ENCODE peak calls at places on chromosomes 11 and 22, in six cellular contexts. One of them, this sample, is unnamed.
A peak's percentile ranks its signal among the peaks of the same experiment; 100 is the strongest.

GRCh38 chr11:843818-844692 is 1.4 kb downstream of the TSPAN4 start:
- DNase-seq in body of pancreas: peak; percentile 91
- DNase-seq in tibial artery: peak; percentile 98
- DNase-seq in IMR-90: peak; percentile 90
- DNase-seq in esophagus squamous epithelium: no peak
- DNase-seq in HepG2: peak; percentile 89
- DNase-seq in this sample: peak; percentile 92

GRCh38 chr22:22590136-22590891 is 31.2 kb upstream of the PRAME start:
- DNase-seq in body of pancreas: no peak
- DNase-seq in tibial artery: no peak
- DNase-seq in IMR-90: no peak
- DNase-seq in esophagus squamous epithelium: no peak
- DNase-seq in HepG2: no peak
- DNase-seq in this sample: no peak

GRCh38 chr22:32649515-32650200 is 151.8 kb upstream of the TIMP3 start:
- DNase-seq in body of pancreas: peak; percentile 31
- DNase-seq in tibial artery: peak; percentile 76
- DNase-seq in IMR-90: peak; percentile 81
- DNase-seq in esophagus squamous epithelium: no peak
- DNase-seq in HepG2: no peak
- DNase-seq in this sample: no peak

GRCh38 chr11:44277097-44278090 is 32.5 kb downstream of the ALX4 start:
- DNase-seq in body of pancreas: no peak
- DNase-seq in tibial artery: peak; percentile 53
- DNase-seq in IMR-90: no peak
- DNase-seq in esophagus squamous epithelium: no peak
- DNase-seq in HepG2: no peak
- DNase-seq in this sample: no peak

GRCh38 chr11:14213006-14213405 is 146.0 kb downstream of the RRAS2 start:
- DNase-seq in body of pancreas: no peak
- DNase-seq in tibial artery: no peak
- DNase-seq in IMR-90: no peak
- DNase-seq in esophagus squamous epithelium: no peak
- DNase-seq in HepG2: no peak
- DNase-seq in this sample: no peak

GRCh38 chr11:106241601-106242257 is 164.3 kb downstream of the AASDHPPT start:
- DNase-seq in body of pancreas: no peak
- DNase-seq in tibial artery: no peak
- DNase-seq in IMR-90: no peak
- DNase-seq in esophagus squamous epithelium: no peak
- DNase-seq in HepG2: no peak
- DNase-seq in this sample: no peak

GRCh38 chr22:50490531-50491308 is 4.1 kb downstream of the MIOX start:
- DNase-seq in body of pancreas: no peak
- DNase-seq in tibial artery: no peak
- DNase-seq in IMR-90: no peak
- DNase-seq in esophagus squamous epithelium: no peak
- DNase-seq in HepG2: no peak
- DNase-seq in this sample: no peak

GRCh38 chr22:24008022-24008283 is 2.7 kb upstream of the GSTT4 start:
- DNase-seq in body of pancreas: no peak
- DNase-seq in tibial artery: no peak
- DNase-seq in IMR-90: no peak
- DNase-seq in esophagus squamous epithelium: no peak
- DNase-seq in HepG2: no peak
- DNase-seq in this sample: no peak

GRCh38 chr11:119531623-119532022 is 108.7 kb upstream of the THY1 start:
- DNase-seq in body of pancreas: no peak
- DNase-seq in tibial artery: peak; percentile 39
- DNase-seq in IMR-90: no peak
- DNase-seq in esophagus squamous epithelium: no peak
- DNase-seq in HepG2: no peak
- DNase-seq in this sample: no peak

GRCh38 chr22:31870890-31871289 is 73.4 kb upstream of the YWHAH start:
- DNase-seq in body of pancreas: peak; percentile 37
- DNase-seq in tibial artery: no peak
- DNase-seq in IMR-90: peak; percentile 83
- DNase-seq in esophagus squamous epithelium: no peak
- DNase-seq in HepG2: no peak
- DNase-seq in this sample: peak; percentile 61

GRCh38 chr22:37604875-37605274 is 3.8 kb upstream of the GGA1 start:
- DNase-seq in body of pancreas: no peak
- DNase-seq in tibial artery: no peak
- DNase-seq in IMR-90: no peak
- DNase-seq in esophagus squamous epithelium: no peak
- DNase-seq in HepG2: no peak
- DNase-seq in this sample: no peak

GRCh38 chr11:8206251-8207079 is 37.6 kb upstream of the RIC3 start:
- DNase-seq in body of pancreas: peak; percentile 65
- DNase-seq in tibial artery: no peak
- DNase-seq in IMR-90: no peak
- DNase-seq in esophagus squamous epithelium: no peak
- DNase-seq in HepG2: no peak
- DNase-seq in this sample: no peak

GRCh38 chr11:125242141-125242780 is 77.7 kb downstream of the PKNOX2 start:
- DNase-seq in body of pancreas: no peak
- DNase-seq in tibial artery: peak; percentile 46
- DNase-seq in IMR-90: no peak
- DNase-seq in esophagus squamous epithelium: no peak
- DNase-seq in HepG2: no peak
- DNase-seq in this sample: no peak

GRCh38 chr11:3822312-3822711 is 14.0 kb downstream of the PGAP2 start:
- DNase-seq in body of pancreas: no peak
- DNase-seq in tibial artery: no peak
- DNase-seq in IMR-90: no peak
- DNase-seq in esophagus squamous epithelium: no peak
- DNase-seq in HepG2: no peak
- DNase-seq in this sample: no peak

GRCh38 chr11:78715639-78716311 is 141.1 kb upstream of the NARS2 start:
- DNase-seq in body of pancreas: peak; percentile 51
- DNase-seq in tibial artery: peak; percentile 73
- DNase-seq in IMR-90: peak; percentile 91
- DNase-seq in esophagus squamous epithelium: no peak
- DNase-seq in HepG2: peak; percentile 57
- DNase-seq in this sample: no peak

GRCh38 chr11:110984147-110984546 is 261.4 kb upstream of the POU2AF2 start:
- DNase-seq in body of pancreas: no peak
- DNase-seq in tibial artery: no peak
- DNase-seq in IMR-90: peak; percentile 81
- DNase-seq in esophagus squamous epithelium: no peak
- DNase-seq in HepG2: no peak
- DNase-seq in this sample: no peak

GRCh38 chr11:74019860-74020259 is 11.0 kb upstream of the UCP3 start:
- DNase-seq in body of pancreas: no peak
- DNase-seq in tibial artery: no peak
- DNase-seq in IMR-90: peak; percentile 24
- DNase-seq in esophagus squamous epithelium: no peak
- DNase-seq in HepG2: no peak
- DNase-seq in this sample: no peak

GRCh38 chr11:114058871-114059277 is 637 bp upstream of the ZBTB16 start:
- DNase-seq in body of pancreas: no peak
- DNase-seq in tibial artery: peak; percentile 78
- DNase-seq in IMR-90: no peak
- DNase-seq in esophagus squamous epithelium: no peak
- DNase-seq in HepG2: no peak
- DNase-seq in this sample: no peak

GRCh38 chr22:38017272-38017920 is 33.0 kb upstream of the SOX10 start:
- DNase-seq in body of pancreas: peak; percentile 79
- DNase-seq in tibial artery: peak; percentile 88
- DNase-seq in IMR-90: peak; percentile 52
- DNase-seq in esophagus squamous epithelium: no peak
- DNase-seq in HepG2: no peak
- DNase-seq in this sample: no peak

GRCh38 chr11:7611411-7611810 is 61.9 kb downstream of the CYB5R2 start:
- DNase-seq in body of pancreas: no peak
- DNase-seq in tibial artery: no peak
- DNase-seq in IMR-90: peak; percentile 4
- DNase-seq in esophagus squamous epithelium: no peak
- DNase-seq in HepG2: no peak
- DNase-seq in this sample: no peak

GRCh38 chr11:26025680-26026079 is 306.2 kb upstream of the ANO3 start:
- DNase-seq in body of pancreas: no peak
- DNase-seq in tibial artery: no peak
- DNase-seq in IMR-90: peak; percentile 3
- DNase-seq in esophagus squamous epithelium: no peak
- DNase-seq in HepG2: no peak
- DNase-seq in this sample: no peak

GRCh38 chr22:19998991-19999820 is 17.4 kb downstream of the ARVCF start:
- DNase-seq in body of pancreas: no peak
- DNase-seq in tibial artery: peak; percentile 65
- DNase-seq in IMR-90: no peak
- DNase-seq in esophagus squamous epithelium: no peak
- DNase-seq in HepG2: no peak
- DNase-seq in this sample: no peak
- TF ChIP-seq CTCF in body of pancreas: no peak
- TF ChIP-seq CTCF in tibial artery: no peak
- TF ChIP-seq CTCF in IMR-90: no peak
- TF ChIP-seq CTCF in esophagus squamous epithelium: no peak
- TF ChIP-seq CTCF in HepG2: no peak
- TF ChIP-seq CTCF in this sample: no peak

DNA sequence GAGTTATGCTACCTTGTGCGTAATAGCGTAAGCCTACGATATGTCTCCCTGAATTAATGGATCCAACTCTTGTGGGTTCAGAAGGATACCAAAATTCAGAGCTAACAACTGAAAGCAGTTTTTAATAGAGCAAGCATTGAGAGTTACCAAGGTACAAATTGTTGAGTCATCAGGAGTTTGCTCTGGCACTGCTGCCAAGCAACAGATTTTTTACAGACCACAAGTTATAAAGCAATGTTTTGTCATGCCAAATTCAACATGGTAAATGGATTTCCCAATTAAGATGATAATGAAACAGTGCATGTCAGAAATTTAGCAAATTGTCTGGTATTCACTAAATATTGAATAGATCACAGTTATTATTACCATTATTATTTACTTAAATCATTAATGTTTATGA is 295.6 kb downstream of the NELL1 start:
- DNase-seq in body of pancreas: no peak
- DNase-seq in tibial artery: no peak
- DNase-seq in IMR-90: no peak
- DNase-seq in esophagus squamous epithelium: no peak
- DNase-seq in HepG2: no peak
- DNase-seq in this sample: no peak
- H3K4me3 ChIP-seq in body of pancreas: no peak overlapping the region
- H3K4me3 ChIP-seq in tibial artery: no peak overlapping the region
- H3K4me3 ChIP-seq in IMR-90: no peak overlapping the region
- H3K4me3 ChIP-seq in esophagus squamous epithelium: no peak overlapping the region
- H3K4me3 ChIP-seq in HepG2: no peak overlapping the region
- H3K4me3 ChIP-seq in this sample: no peak overlapping the region

DNA sequence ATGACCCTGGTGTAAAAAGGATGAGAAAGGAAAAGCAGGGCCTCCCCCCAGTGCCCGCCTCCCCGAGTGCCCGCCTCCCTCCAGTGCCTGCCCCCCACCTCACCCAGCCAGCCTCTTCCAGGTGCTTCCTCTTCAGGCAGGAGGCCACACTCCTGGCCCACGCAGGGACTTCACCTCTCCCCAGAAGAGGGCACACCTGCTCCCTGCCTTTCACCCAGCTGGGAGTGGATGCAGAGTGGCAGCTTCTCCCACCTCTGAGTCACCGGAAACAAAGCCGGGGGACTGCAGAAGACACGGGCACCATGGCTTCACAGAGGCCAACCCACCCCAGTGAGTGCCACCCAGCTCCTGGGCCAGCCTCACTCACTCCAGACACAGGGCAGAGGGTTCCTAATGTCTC is 16.1 kb downstream of the CPT1A start:
- DNase-seq in body of pancreas: peak; percentile 66
- DNase-seq in tibial artery: no peak
- DNase-seq in IMR-90: no peak
- DNase-seq in esophagus squamous epithelium: no peak
- DNase-seq in HepG2: peak; percentile 58
- DNase-seq in this sample: no peak
- TF ChIP-seq CTCF in body of pancreas: peak; percentile 43
- TF ChIP-seq CTCF in tibial artery: no peak
- TF ChIP-seq CTCF in IMR-90: peak; percentile 7
- TF ChIP-seq CTCF in esophagus squamous epithelium: no peak
- TF ChIP-seq CTCF in HepG2: peak; percentile 81
- TF ChIP-seq CTCF in this sample: peak; percentile 8

GRCh38 chr22:36365020-36365411 is 22.8 kb downstream of the MYH9 start:
- DNase-seq in body of pancreas: peak; percentile 68
- DNase-seq in tibial artery: peak; percentile 93
- DNase-seq in IMR-90: peak; percentile 99
- DNase-seq in esophagus squamous epithelium: no peak
- DNase-seq in HepG2: no peak
- DNase-seq in this sample: peak; percentile 71

GRCh38 chr22:36368359-36368983 is 19.3 kb downstream of the MYH9 start:
- DNase-seq in body of pancreas: no peak
- DNase-seq in tibial artery: no peak
- DNase-seq in IMR-90: peak; percentile 78
- DNase-seq in esophagus squamous epithelium: no peak
- DNase-seq in HepG2: peak; percentile 72
- DNase-seq in this sample: no peak

GRCh38 chr22:36366291-36366708 is 21.5 kb downstream of the MYH9 start:
- DNase-seq in body of pancreas: no peak
- DNase-seq in tibial artery: peak; percentile 90
- DNase-seq in IMR-90: peak; percentile 68
- DNase-seq in esophagus squamous epithelium: no peak
- DNase-seq in HepG2: no peak
- DNase-seq in this sample: no peak

GRCh38 chr22:36367479-36367878 is 20.3 kb downstream of the MYH9 start:
- DNase-seq in body of pancreas: peak; percentile 46
- DNase-seq in tibial artery: no peak
- DNase-seq in IMR-90: no peak
- DNase-seq in esophagus squamous epithelium: no peak
- DNase-seq in HepG2: no peak
- DNase-seq in this sample: no peak

GRCh38 chr22:36367066-36367465 is 20.7 kb downstream of the MYH9 start:
- DNase-seq in body of pancreas: no peak
- DNase-seq in tibial artery: no peak
- DNase-seq in IMR-90: no peak
- DNase-seq in esophagus squamous epithelium: no peak
- DNase-seq in HepG2: no peak
- DNase-seq in this sample: no peak
- H3K4me3 ChIP-seq in body of pancreas: no peak overlapping the region
- H3K4me3 ChIP-seq in tibial artery: peak overlapping the region; percentile 40
- H3K4me3 ChIP-seq in IMR-90: no peak overlapping the region
- H3K4me3 ChIP-seq in esophagus squamous epithelium: no peak overlapping the region
- H3K4me3 ChIP-seq in HepG2: no peak overlapping the region
- H3K4me3 ChIP-seq in this sample: no peak overlapping the region

GRCh38 chr22:17896552-17896951 is 122.3 kb upstream of the BID start:
- DNase-seq in body of pancreas: peak; percentile 59
- DNase-seq in tibial artery: no peak
- DNase-seq in IMR-90: peak; percentile 27
- DNase-seq in esophagus squamous epithelium: no peak
- DNase-seq in HepG2: no peak
- DNase-seq in this sample: no peak
- TF ChIP-seq CTCF in body of pancreas: peak; percentile 55
- TF ChIP-seq CTCF in tibial artery: no peak
- TF ChIP-seq CTCF in IMR-90: peak; percentile 32
- TF ChIP-seq CTCF in esophagus squamous epithelium: no peak
- TF ChIP-seq CTCF in HepG2: no peak
- TF ChIP-seq CTCF in this sample: peak; percentile 44

GRCh38 chr11:69587454-69588081 is 53.4 kb upstream of the CCND1 start:
- DNase-seq in body of pancreas: no peak
- DNase-seq in tibial artery: no peak
- DNase-seq in IMR-90: peak; percentile 81
- DNase-seq in esophagus squamous epithelium: no peak
- DNase-seq in HepG2: peak; percentile 43
- DNase-seq in this sample: peak; percentile 20
- H3K4me3 ChIP-seq in body of pancreas: no peak overlapping the region
- H3K4me3 ChIP-seq in tibial artery: no peak overlapping the region
- H3K4me3 ChIP-seq in IMR-90: no peak overlapping the region
- H3K4me3 ChIP-seq in esophagus squamous epithelium: no peak overlapping the region
- H3K4me3 ChIP-seq in HepG2: no peak overlapping the region
- H3K4me3 ChIP-seq in this sample: no peak overlapping the region

This sample was measured in AG09309.